ENCODE peak calls at places on chromosome 12, in five cellular contexts. L is K562, W is SK-N-SH, U is HepG2, I is GM12878. R is an unnamed sample.

GRCh38 chr12:38350342-38351181 is 34.0 kb downstream of the ALG10B start:
- DNase-seq in L (no peak), W (no peak), U (no peak), I (peak; percentile 78), R (no peak)

GRCh38 chr12:31234955-31235867 is 90.7 kb downstream of the SINHCAF start:
- DNase-seq in L (peak; percentile 48), W (peak; percentile 68), U (peak; percentile 7), I (no peak), R (peak; percentile 66)

GRCh38 chr12:85273411-85274075 is 6.5 kb upstream of the ALX1 start:
- DNase-seq in L (no peak), W (no peak), U (no peak), I (no peak), R (no peak)

GRCh38 chr12:120709976-120710804 is at the start of gene UNC119B:
- DNase-seq in L (peak; percentile 90), W (peak; percentile 96), U (no peak), I (no peak), R (peak; percentile 83)

GRCh38 chr12:54683388-54683787 is 35.2 kb upstream of the DCD start:
- DNase-seq in L (no peak), W (no peak), U (no peak), I (no peak), R (no peak)

GRCh38 chr12:54059668-54060067 is 6.0 kb downstream of the HOXC4 start:
- DNase-seq in L (no peak), W (peak; percentile 54), U (no peak), I (no peak), R (no peak)

GRCh38 chr12:56104815-56105476 is 587 bp downstream of the PA2G4 start:
- DNase-seq in L (peak; percentile 70), W (peak; percentile 57), U (no peak), I (no peak), R (no peak)

GRCh38 chr12:26845057-26845666 is 12.2 kb upstream of the ITPR2 start:
- DNase-seq in L (no peak), W (peak; percentile 50), U (peak; percentile 51), I (no peak), R (peak; percentile 27)

GRCh38 chr12:22262309-22262708 is 72.2 kb downstream of the ST8SIA1 start:
- DNase-seq in L (no peak), W (no peak), U (no peak), I (no peak), R (no peak)

GRCh38 chr12:84727964-84728363 is 184.6 kb downstream of the SLC6A15 start:
- DNase-seq in L (no peak), W (no peak), U (peak; percentile 33), I (no peak), R (peak; percentile 9)

GRCh38 chr12:21169878-21170472 is 39.0 kb downstream of the SLCO1B1 start:
- DNase-seq in L (peak; percentile 29), W (peak; percentile 33), U (peak; percentile 37), I (no peak), R (peak; percentile 31)

GRCh38 chr12:659090-659683 is 4.1 kb downstream of the NINJ2 start:
- DNase-seq in L (no peak), W (no peak), U (no peak), I (no peak), R (no peak)

GRCh38 chr12:89721291-89721987 is 12.8 kb upstream of the ATP2B1 start:
- DNase-seq in L (no peak), W (no peak), U (no peak), I (peak; percentile 34), R (no peak)

GRCh38 chr12:16389594-16389993 is 42.1 kb downstream of the MGST1 start:
- DNase-seq in L (no peak), W (no peak), U (no peak), I (no peak), R (no peak)

GRCh38 chr12:76183459-76184186 is 99.1 kb upstream of the NAP1L1 start:
- DNase-seq in L (peak; percentile 12), W (no peak), U (peak; percentile 10), I (peak; percentile 81), R (no peak)

GRCh38 chr12:124188561-124189405 is 106.1 kb upstream of the RFLNA start:
- DNase-seq in L (no peak), W (no peak), U (peak; percentile 30), I (no peak), R (no peak)

GRCh38 chr12:124551268-124552144 is 15.9 kb downstream of the NCOR2 start:
- DNase-seq in L (no peak), W (peak; percentile 47), U (no peak), I (no peak), R (peak; percentile 78)

GRCh38 chr12:79991586-79991985 is 56.7 kb upstream of the PPP1R12A start:
- DNase-seq in L (no peak), W (no peak), U (no peak), I (no peak), R (no peak)

GRCh38 chr12:39426636-39427245 is 16.2 kb downstream of the KIF21A start:
- DNase-seq in L (no peak), W (no peak), U (no peak), I (no peak), R (no peak)

GRCh38 chr12:31740618-31741017 is 11.8 kb upstream of the AMN1 start:
- DNase-seq in L (no peak), W (no peak), U (no peak), I (no peak), R (no peak)

GRCh38 chr12:22702690-22703089 is 77.7 kb downstream of the ETNK1 start:
- DNase-seq in L (no peak), W (no peak), U (no peak), I (no peak), R (no peak)

GRCh38 chr12:131101006-131101405 is 147.3 kb downstream of the ADGRD1 start:
- DNase-seq in L (no peak), W (no peak), U (no peak), I (no peak), R (no peak)

GRCh38 chr12:71780207-71780822 is 25.7 kb downstream of the RAB21 start:
- DNase-seq in L (peak; percentile 35), W (peak; percentile 43), U (peak; percentile 20), I (no peak), R (peak; percentile 34)

GRCh38 chr12:102955926-102956737 is 1.3 kb upstream of the ASCL1 start:
- DNase-seq in L (no peak), W (peak; percentile 73), U (no peak), I (no peak), R (no peak)

GRCh38 chr12:113867258-113867657 is 98.9 kb downstream of the RBM19 start:
- DNase-seq in L (peak; percentile 61), W (peak; percentile 60), U (peak; percentile 13), I (no peak), R (peak; percentile 58)

GRCh38 chr12:114257687-114258086 is 148.3 kb downstream of the TBX5 start:
- DNase-seq in L (no peak), W (no peak), U (no peak), I (no peak), R (no peak)

GRCh38 chr12:64256166-64256800 is 34.2 kb upstream of the KICS2 start:
- DNase-seq in L (peak; percentile 35), W (peak; percentile 48), U (peak; percentile 49), I (no peak), R (peak; percentile 27)

GRCh38 chr12:98449601-98450000 is 65.8 kb upstream of the TMPO start:
- DNase-seq in L (no peak), W (no peak), U (no peak), I (no peak), R (no peak)

GRCh38 chr12:1350934-1351240 is 243.5 kb downstream of the FBXL14 start:
- DNase-seq in L (no peak), W (no peak), U (no peak), I (no peak), R (no peak)

GRCh38 chr12:84619053-84619452 is 293.5 kb downstream of the SLC6A15 start:
- DNase-seq in L (no peak), W (no peak), U (no peak), I (no peak), R (no peak)

GRCh38 chr12:127393460-127393859 is 873.5 kb upstream of the TMEM132C start:
- DNase-seq in L (no peak), W (no peak), U (no peak), I (no peak), R (no peak)

GRCh38 chr12:127388985-127389384 is 878.0 kb upstream of the TMEM132C start:
- DNase-seq in L (no peak), W (no peak), U (no peak), I (no peak), R (no peak)

GRCh38 chr12:127393896-127394295 is 873.1 kb upstream of the TMEM132C start:
- DNase-seq in L (no peak), W (no peak), U (no peak), I (no peak), R (no peak)

GRCh38 chr12:127386723-127387122 is 880.2 kb upstream of the TMEM132C start:
- DNase-seq in L (no peak), W (no peak), U (no peak), I (no peak), R (no peak)

GRCh38 chr12:127389923-127390322 is 877.0 kb upstream of the TMEM132C start:
- DNase-seq in L (no peak), W (no peak), U (peak; percentile 3), I (no peak), R (no peak)
- TF ChIP-seq FOXM1 in L (no peak), W (no peak), U (no peak), I (no peak), R (no peak)

GRCh38 chr12:25308761-25309160 is 58.0 kb upstream of the KRAS start:
- DNase-seq in L (no peak), W (no peak), U (no peak), I (no peak), R (no peak)

GRCh38 chr12:25307818-25308217 is 57.1 kb upstream of the KRAS start:
- DNase-seq in L (no peak), W (no peak), U (no peak), I (no peak), R (no peak)

GRCh38 chr12:25315388-25315787 is 64.7 kb upstream of the KRAS start:
- DNase-seq in L (no peak), W (no peak), U (no peak), I (no peak), R (no peak)

GRCh38 chr12:25313591-25313990 is 62.9 kb upstream of the KRAS start:
- DNase-seq in L (no peak), W (no peak), U (no peak), I (no peak), R (no peak)

GRCh38 chr12:25311501-25311900 is 60.8 kb upstream of the KRAS start:
- DNase-seq in L (no peak), W (no peak), U (no peak), I (no peak), R (no peak)
- TF ChIP-seq FOXM1 in L (no peak), W (no peak), U (no peak), I (no peak), R (no peak)

DNA sequence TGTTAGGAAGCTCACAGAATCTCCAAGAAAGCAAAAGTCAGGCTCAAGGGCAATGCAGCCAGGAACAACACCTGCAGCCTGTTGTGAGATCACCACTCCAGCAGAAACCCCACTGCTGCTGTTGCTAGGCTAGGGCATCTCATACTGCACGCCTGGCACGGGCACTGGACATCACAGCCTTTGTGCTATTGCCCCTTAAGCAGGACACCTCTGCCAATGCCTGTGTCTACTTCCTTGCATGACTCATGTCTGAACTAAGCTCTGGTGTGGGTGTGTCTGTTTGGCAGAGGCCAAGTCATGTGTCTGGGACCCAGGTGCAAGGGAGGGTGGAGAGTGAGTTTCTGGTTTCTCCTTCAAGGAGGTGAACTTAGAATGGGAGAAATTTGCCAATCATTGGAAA is 10.0 kb upstream of the DDX47 start:
- DNase-seq in L (peak; percentile 59), W (peak; percentile 27), U (peak; percentile 62), I (no peak), R (peak; percentile 41)
- TF ChIP-seq FOXM1 in L (no peak), W (no peak), U (no peak), I (no peak), R (no peak)

GRCh38 chr12:122874081-122874480 is 21.8 kb downstream of the VPS37B start:
- DNase-seq in L (no peak), W (no peak), U (no peak), I (no peak), R (no peak)
- TF ChIP-seq FOXM1 in L (no peak), W (no peak), U (no peak), I (no peak), R (no peak)

R was measured in HEK293T.